ENCODE peak calls at places on chromosomes 12 and 14, in five cellular contexts. S is GM23338; D is CD4-positive, alpha-beta T cell; Y is GM20000; J is A549. I is an unnamed sample.
A peak's percentile ranks its signal among the peaks of the same experiment; 100 is the strongest.

GRCh38 chr14:74867673-74868072 is 8.3 kb downstream of the PROX2 start:
- DNase-seq in J (no peak), S (no peak), Y (no peak), D (peak; percentile 24), I (no peak)

GRCh38 chr12:45670339-45671065 is 59.0 kb upstream of the ARID2 start:
- DNase-seq in S (no peak), Y (peak; percentile 18), J (no peak), D (no peak), I (no peak)

GRCh38 chr12:27107976-27108375 is 25.6 kb upstream of the C12orf71 start:
- DNase-seq in Y (no peak), J (no peak), D (no peak), S (no peak), I (no peak)

GRCh38 chr12:106345739-106346138 is 11.8 kb upstream of the POLR3B start:
- DNase-seq in Y (no peak), J (peak; percentile 87), S (peak; percentile 72), D (no peak), I (no peak)

GRCh38 chr14:30355431-30355913 is 203.5 kb upstream of the G2E3 start:
- DNase-seq in S (no peak), Y (peak; percentile 23), J (no peak), D (no peak), I (peak; percentile 46)

GRCh38 chr12:4153343-4153892 is 120.1 kb upstream of the CCND2 start:
- DNase-seq in Y (peak; percentile 80), S (no peak), D (no peak), J (no peak), I (peak; percentile 76)

GRCh38 chr12:98485792-98486347 is 29.5 kb upstream of the TMPO start:
- DNase-seq in Y (no peak), S (no peak), J (no peak), D (no peak), I (no peak)

GRCh38 chr12:46553266-46553665 is 180.7 kb upstream of the SLC38A2 start:
- DNase-seq in D (no peak), Y (no peak), J (peak; percentile 75), S (no peak), I (no peak)

GRCh38 chr12:84661732-84662326 is 250.8 kb downstream of the SLC6A15 start:
- DNase-seq in S (no peak), J (no peak), D (no peak), Y (no peak), I (no peak)

GRCh38 chr12:78096909-78097597 is 266.4 kb downstream of the NAV3 start:
- DNase-seq in J (no peak), S (no peak), Y (no peak), D (no peak), I (no peak)

GRCh38 chr14:30191639-30192279 is 264.1 kb upstream of the PRKD1 start:
- DNase-seq in Y (no peak), D (no peak), S (no peak), J (no peak), I (no peak)

GRCh38 chr14:22497671-22498093 is 91.3 kb downstream of the DAD1 start:
- DNase-seq in J (no peak), D (no peak), S (no peak), Y (no peak), I (no peak)

GRCh38 chr14:22549981-22550670 is 38.9 kb downstream of the DAD1 start:
- DNase-seq in S (peak; percentile 58), Y (peak; percentile 64), J (no peak), D (peak; percentile 60), I (peak; percentile 60)

GRCh38 chr12:1972856-1973317 is 31.4 kb downstream of the DCP1B start:
- DNase-seq in S (no peak), D (no peak), J (no peak), Y (no peak), I (no peak)

GRCh38 chr12:79522237-79522636 is 168.5 kb downstream of the PAWR start:
- DNase-seq in Y (no peak), S (no peak), D (no peak), J (no peak), I (no peak)

GRCh38 chr12:62732861-62733427 is 202.0 kb downstream of the PPM1H start:
- DNase-seq in Y (no peak), S (no peak), D (no peak), J (peak; percentile 92), I (no peak)

GRCh38 chr14:91036741-91037469 is 23.5 kb downstream of the RPS6KA5 start:
- DNase-seq in S (no peak), Y (no peak), D (no peak), J (no peak), I (no peak)

GRCh38 chr14:81772391-81772790 is 238.7 kb upstream of the SEL1L start:
- DNase-seq in J (no peak), S (no peak), D (no peak), Y (no peak), I (no peak)

GRCh38 chr12:124097681-124098080 is 124.7 kb downstream of the ZNF664 start:
- DNase-seq in S (no peak), Y (no peak), D (no peak), J (no peak), I (no peak)

GRCh38 chr14:64387232-64387737 is 868 bp upstream of the MTHFD1 start:
- DNase-seq in Y (no peak), S (peak; percentile 34), J (peak; percentile 54), D (no peak), I (no peak)

GRCh38 chr14:62126885-62127478 is 364.8 kb downstream of the SNAPC1 start:
- DNase-seq in D (no peak), J (peak; percentile 58), S (peak; percentile 80), Y (peak; percentile 56), I (peak; percentile 30)

GRCh38 chr14:69703047-69704046 is 63.6 kb upstream of the SRSF5 start:
- DNase-seq in S (no peak), Y (no peak), J (no peak), D (no peak), I (no peak)

DNA sequence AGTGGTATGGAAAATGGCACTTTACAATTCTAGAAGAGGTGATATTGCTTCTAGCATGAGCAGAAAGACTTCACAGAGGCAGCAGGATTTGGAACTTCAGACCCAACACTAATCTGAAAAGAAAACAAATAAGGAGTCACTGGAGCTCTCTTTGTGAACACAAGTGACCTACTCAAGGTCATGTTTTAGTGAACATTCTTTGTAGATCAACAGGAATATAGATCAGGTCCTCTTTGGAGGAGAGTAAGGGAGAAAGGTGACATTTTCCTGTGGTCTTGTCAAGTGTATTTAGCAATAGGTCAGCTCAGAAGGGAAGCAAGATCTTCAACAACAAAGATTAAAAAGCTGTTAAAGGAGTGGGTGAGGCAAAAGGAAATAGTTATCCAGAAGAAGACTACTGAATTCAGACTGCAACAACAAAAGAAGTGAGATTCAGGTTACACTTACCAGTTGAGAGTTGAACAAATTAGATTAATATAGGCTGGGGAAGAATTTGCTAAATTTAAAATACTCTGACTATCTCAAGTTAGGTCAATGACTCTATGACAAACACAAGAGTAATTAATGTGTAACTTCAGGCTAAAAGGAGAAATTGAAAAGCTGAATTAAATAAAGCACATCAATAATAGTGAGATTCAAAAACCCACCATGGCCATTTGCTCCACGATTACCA is 528.2 kb downstream of the RPS29 start:
- DNase-seq in S (no peak), J (no peak), D (no peak), Y (no peak), I (no peak)
- TF ChIP-seq CTCF in S (no peak), J (no peak), D (no peak), Y (no peak), I (no peak)

DNA sequence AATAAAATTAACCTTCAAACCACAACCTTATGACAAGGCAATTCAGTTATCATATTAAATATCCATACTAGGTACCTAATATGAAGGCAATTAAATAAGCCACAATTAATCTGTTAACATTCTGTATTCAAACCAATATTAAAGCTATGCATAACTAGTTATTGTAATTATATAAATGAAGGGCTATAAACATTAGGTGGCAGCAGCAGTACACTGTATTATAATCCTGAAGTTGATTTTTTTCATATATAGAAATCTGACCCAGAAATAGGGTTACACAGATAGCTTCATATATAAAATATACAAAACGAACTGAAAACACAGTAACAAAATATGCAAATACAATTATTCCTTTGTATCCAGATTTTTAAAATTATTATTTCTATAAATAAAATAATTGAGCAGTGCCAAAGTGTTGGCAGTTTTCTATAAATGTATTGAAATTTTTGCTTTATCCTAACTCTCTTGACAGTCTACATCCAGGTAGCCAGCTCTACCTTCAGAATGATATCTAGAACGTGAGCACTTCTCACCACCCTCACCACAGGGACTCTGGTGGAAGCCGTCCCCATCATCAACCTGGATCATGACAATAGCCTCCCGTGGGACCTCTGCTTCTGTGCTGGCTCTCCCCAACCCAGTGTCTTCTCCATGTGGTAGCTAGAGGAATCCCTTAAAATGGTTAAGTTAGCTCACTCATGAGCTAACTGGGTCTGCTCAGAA is 136.2 kb downstream of the MED13L start:
- DNase-seq in J (no peak), Y (no peak), D (no peak), S (no peak), I (no peak)
- TF ChIP-seq CTCF in J (peak; percentile 40), Y (no peak), D (peak; percentile 51), S (no peak), I (no peak)

GRCh38 chr12:52975820-52976573 is 27.1 kb downstream of the KRT18 start:
- DNase-seq in S (peak; percentile 74), J (peak; percentile 92), D (no peak), Y (no peak), I (no peak)
- TF ChIP-seq CTCF in S (peak; percentile 60), J (peak; percentile 88), D (no peak), Y (no peak), I (no peak)

GRCh38 chr12:6276936-6277615 is 33.4 kb upstream of the PLEKHG6 start:
- DNase-seq in S (peak; percentile 58), J (peak; percentile 61), D (no peak), Y (no peak), I (peak; percentile 7)
- TF ChIP-seq CTCF in S (peak; percentile 16), J (no peak), D (no peak), Y (no peak), I (no peak)

GRCh38 chr12:69269736-69270135 is 30.4 kb downstream of the CPSF6 start:
- DNase-seq in D (no peak), J (no peak), S (no peak), Y (no peak), I (no peak)

GRCh38 chr12:69278814-69279782 is 39.7 kb downstream of the CPSF6 start:
- DNase-seq in J (no peak), S (peak; percentile 22), D (no peak), Y (no peak), I (no peak)

GRCh38 chr12:69275471-69275891 is 36.1 kb downstream of the CPSF6 start:
- DNase-seq in D (no peak), S (no peak), J (no peak), Y (no peak), I (no peak)

GRCh38 chr12:69272511-69272910 is 33.1 kb downstream of the CPSF6 start:
- DNase-seq in Y (no peak), J (no peak), S (no peak), D (no peak), I (no peak)

DNA sequence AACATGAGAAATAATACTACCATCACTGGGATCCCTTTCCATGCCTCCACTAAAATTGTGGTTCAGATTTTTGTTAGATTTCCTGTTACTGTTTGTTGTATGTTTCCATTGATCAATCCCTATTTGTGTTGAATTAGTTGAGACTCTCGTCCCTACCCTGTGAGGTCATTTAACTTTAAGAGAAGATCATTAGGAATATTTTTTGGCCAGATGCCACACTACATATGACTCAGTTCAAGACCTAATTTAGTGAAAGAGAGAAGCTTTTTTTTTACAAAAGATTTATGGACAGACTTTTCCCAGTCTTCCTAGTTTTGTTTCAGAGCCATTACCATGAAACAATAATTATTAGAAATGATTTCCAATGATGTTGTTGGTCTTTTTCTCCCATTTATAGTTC is 35.5 kb downstream of the CPSF6 start:
- DNase-seq in J (no peak), Y (no peak), S (no peak), D (no peak), I (no peak)
- TF ChIP-seq CTCF in J (no peak), Y (no peak), S (no peak), D (no peak), I (no peak)

I was measured in GM13976.